ENCODE peak calls at places on chromosomes 11 and 22, in eight cellular contexts. Z is cardiac muscle cell, E is adrenal gland, T is left ventricle myocardium inferior, Q is heart right ventricle, U is lower lobe of right lung, I is neuronal stem cell, G is ovary. V is an unnamed sample. For H3K36me3, the result is how much of the 10 kb centered on the place peaks cover.

GRCh38 chr11:12134239-12134590 is 23.8 kb downstream of the MICAL2 start:
- DNase-seq in T (no peak), E (no peak), U (peak), Q (no peak), G (no peak), I (no peak), Z (no peak), V (peak)

GRCh38 chr11:27076121-27076589 is 35.5 kb downstream of the BBOX1 start:
- DNase-seq in E (no peak), T (no peak), U (no peak), Q (no peak), G (no peak), I (no peak), Z (no peak), V (no peak)

GRCh38 chr22:32407936-32408335 is 4.1 kb downstream of the RTCB start:
- DNase-seq in E (no peak), T (no peak), Q (no peak), Z (no peak), I (no peak), G (no peak), U (no peak), V (no peak)

GRCh38 chr11:14914536-14914935 is 22.5 kb upstream of the CYP2R1 start:
- DNase-seq in I (no peak), Q (no peak), T (no peak), G (no peak), U (no peak), E (no peak), Z (no peak), V (no peak)

GRCh38 chr11:129374993-129375721 is 491 bp upstream of the BARX2 start:
- DNase-seq in I (peak), G (no peak), Z (no peak), U (peak), T (no peak), Q (no peak), E (no peak), V (no peak)

GRCh38 chr22:50299724-50300619 is 7.5 kb downstream of the PLXNB2 start:
- DNase-seq in I (no peak), T (peak), E (no peak), Q (peak), U (no peak), Z (no peak), G (no peak), V (no peak)

GRCh38 chr22:39300198-39300830 is 19.1 kb downstream of the RPL3 start:
- DNase-seq in Q (peak), T (peak), G (no peak), U (peak), Z (no peak), E (no peak), I (no peak), V (peak)

GRCh38 chr11:28951191-28951590 is 843.0 kb downstream of the METTL15 start:
- DNase-seq in Q (no peak), T (no peak), Z (no peak), I (no peak), G (no peak), E (no peak), U (no peak), V (no peak)

GRCh38 chr11:2175659-2176058 is 4.0 kb upstream of the TH start:
- DNase-seq in Q (no peak), U (no peak), T (no peak), G (no peak), Z (peak), E (no peak), I (no peak), V (no peak)

GRCh38 chr11:76153609-76153949 is 52.7 kb downstream of the WNT11 start:
- DNase-seq in U (no peak), G (no peak), Q (no peak), I (no peak), Z (peak), E (peak), T (no peak), V (no peak)

GRCh38 chr11:36186797-36187196 is 102.4 kb downstream of the COMMD9 start:
- DNase-seq in Q (no peak), I (no peak), Z (no peak), E (no peak), U (no peak), T (no peak), G (no peak), V (no peak)

GRCh38 chr11:7600205-7600775 is 73.0 kb downstream of the CYB5R2 start:
- DNase-seq in E (no peak), U (peak), T (no peak), Q (no peak), G (no peak), I (no peak), Z (peak), V (peak)

GRCh38 chr11:71097506-71098240 is 154.7 kb downstream of the SHANK2 start:
- DNase-seq in T (no peak), G (no peak), Z (no peak), I (no peak), Q (no peak), E (no peak), U (no peak), V (peak)

GRCh38 chr11:129644326-129644725 is 171.3 kb upstream of the TMEM45B start:
- DNase-seq in Z (no peak), T (no peak), E (no peak), I (no peak), G (no peak), Q (no peak), U (no peak), V (no peak)

GRCh38 chr11:12864316-12865156 is 144.6 kb upstream of the RASSF10 start:
- DNase-seq in G (no peak), E (no peak), T (no peak), Z (peak), Q (no peak), U (no peak), I (peak), V (no peak)

GRCh38 chr11:3169952-3170755 is 5.0 kb upstream of the OSBPL5 start:
- DNase-seq in G (no peak), T (no peak), I (no peak), Q (no peak), Z (no peak), U (peak), E (no peak), V (peak)

GRCh38 chr22:28899199-28899853 is 16.0 kb downstream of the ZNRF3 start:
- DNase-seq in Q (no peak), I (no peak), G (peak), T (no peak), U (no peak), E (no peak), Z (no peak), V (no peak)

GRCh38 chr11:119422505-119423416 is at the start of gene THY1:
- DNase-seq in I (peak), U (no peak), Q (no peak), G (no peak), Z (peak), T (no peak), E (no peak), V (no peak)

GRCh38 chr22:41201146-41201545 is 4.0 kb upstream of the L3MBTL2 start:
- DNase-seq in E (no peak), Q (no peak), U (no peak), T (no peak), Z (no peak), G (no peak), I (no peak), V (no peak)

GRCh38 chr11:94330789-94331188 is 26.4 kb downstream of the IZUMO1R start:
- DNase-seq in U (no peak), I (no peak), G (no peak), Z (no peak), E (peak), Q (no peak), T (no peak), V (no peak)

GRCh38 chr11:61949169-61950034 is 749 bp upstream of the BEST1 start:
- DNase-seq in E (no peak), I (no peak), U (peak), Z (peak), Q (peak), T (peak), G (peak), V (peak)

GRCh38 chr22:19270873-19271272 is 20.6 kb downstream of the CLTCL1 start:
- DNase-seq in Z (no peak), Q (no peak), I (no peak), U (no peak), G (no peak), E (no peak), T (no peak), V (no peak)

GRCh38 chr11:118608268-118609214 is 1.1 kb downstream of the PHLDB1 start:
- DNase-seq in Q (peak), I (no peak), E (peak), U (peak), Z (peak), G (peak), T (peak), V (peak)

GRCh38 chr11:17771415-17771814 is 36.8 kb downstream of the KCNC1 start:
- DNase-seq in E (no peak), T (no peak), I (no peak), G (no peak), Q (no peak), Z (no peak), U (no peak), V (peak)

GRCh38 chr22:41286639-41287091 is 678 bp upstream of the RANGAP1 start:
- DNase-seq in Q (no peak), I (no peak), Z (peak), T (no peak), E (no peak), G (no peak), U (no peak), V (no peak)

GRCh38 chr11:71129624-71130023 is 122.8 kb downstream of the SHANK2 start:
- DNase-seq in Q (no peak), T (no peak), G (no peak), E (no peak), I (no peak), Z (no peak), U (no peak), V (no peak)

GRCh38 chr11:22192289-22192641 is 620 bp upstream of the ANO5 start:
- DNase-seq in U (no peak), Z (no peak), Q (no peak), T (peak), E (no peak), I (no peak), G (no peak), V (no peak)

GRCh38 chr11:29119691-29120328 is 897.0 kb downstream of the KCNA4 start:
- DNase-seq in I (no peak), U (no peak), G (no peak), Q (no peak), T (no peak), Z (peak), E (no peak), V (no peak)

GRCh38 chr11:37721485-37721884 is 1123.4 kb upstream of the RAG2 start:
- DNase-seq in U (no peak), Q (no peak), Z (peak), G (no peak), T (no peak), I (no peak), E (no peak), V (no peak)

GRCh38 chr11:1832181-1832988 is 2.4 kb upstream of the SYT8 start:
- DNase-seq in Q (peak), T (peak), E (peak), U (peak), Z (peak), G (peak), I (peak), V (peak)

GRCh38 chr11:123409456-123409801 is 20.6 kb upstream of the GRAMD1B start:
- DNase-seq in T (no peak), E (no peak), I (no peak), Z (no peak), Q (no peak), G (no peak), U (no peak), V (no peak)

GRCh38 chr11:2721163-2721935 is 21.6 kb upstream of the KCNQ1OT1 start:
- DNase-seq in I (peak), G (no peak), Q (peak), E (no peak), Z (no peak), U (no peak), T (no peak), V (no peak)

GRCh38 chr11:108713076-108713790 is 48.4 kb downstream of the DDX10 start:
- DNase-seq in I (no peak), Q (no peak), T (no peak), E (no peak), U (no peak), G (no peak), Z (peak), V (no peak)

GRCh38 chr11:75654314-75654713 is 14.5 kb downstream of the MAP6 start:
- DNase-seq in G (no peak), Z (no peak), T (no peak), U (no peak), E (no peak), Q (no peak), I (no peak), V (no peak)

GRCh38 chr11:5689551-5689983 is at the start of gene TRIM22:
- DNase-seq in U (peak), I (no peak), G (peak), Z (peak), T (peak), Q (no peak), E (no peak), V (peak)

GRCh38 chr11:34359548-34359891 is 1.7 kb upstream of the ABTB2 start:
- DNase-seq in U (no peak), I (no peak), Q (no peak), E (no peak), G (no peak), Z (no peak), T (no peak), V (no peak)

GRCh38 chr11:44382118-44382517 is 72.2 kb upstream of the ALX4 start:
- DNase-seq in E (no peak), Q (no peak), T (no peak), U (no peak), I (no peak), G (no peak), Z (no peak), V (no peak)
- H3K27ac ChIP-seq in E (no peak), Q (no peak), T (no peak), U (no peak), I (no peak), G (no peak), Z (no peak), V (no peak)

GRCh38 chr11:10604340-10604748 is 35.9 kb upstream of the LYVE1 start:
- DNase-seq in T (peak), E (peak), Q (peak), Z (peak), G (peak), I (no peak), U (no peak), V (peak)

GRCh38 chr11:10607462-10607861 is 39.0 kb upstream of the LYVE1 start:
- DNase-seq in U (no peak), Z (no peak), T (no peak), I (no peak), E (no peak), G (no peak), Q (no peak), V (peak)

GRCh38 chr11:10603721-10604297 is 35.3 kb upstream of the LYVE1 start:
- DNase-seq in G (no peak), I (no peak), Z (no peak), U (no peak), T (no peak), E (no peak), Q (no peak), V (peak)

GRCh38 chr11:10605941-10606381 is 37.5 kb upstream of the LYVE1 start:
- DNase-seq in Z (peak), G (peak), T (peak), U (peak), I (no peak), Q (peak), E (no peak), V (peak)

GRCh38 chr11:10606536-10607208 is 38.2 kb upstream of the LYVE1 start:
- DNase-seq in Q (no peak), E (peak), T (no peak), U (no peak), G (no peak), Z (peak), I (no peak), V (no peak)
- H3K36me3 ChIP-seq in Q (under half), E (under half), T (under half), U (under half), G (under half), Z (under half), I (under half), V (under half)

GRCh38 chr11:121299417-121299816 is 6.8 kb downstream of the SC5D start:
- DNase-seq in T (no peak), U (no peak), Z (no peak), E (no peak), G (no peak), Q (no peak), I (no peak), V (no peak)
- H3K27ac ChIP-seq in T (no peak), U (no peak), Z (peak), E (no peak), G (no peak), Q (no peak), I (no peak), V (no peak)

GRCh38 chr11:78654866-78655265 is 80.2 kb upstream of the NARS2 start:
- DNase-seq in G (no peak), E (no peak), Q (no peak), Z (no peak), I (no peak), T (no peak), U (no peak), V (no peak)

GRCh38 chr11:78656327-78656726 is 81.7 kb upstream of the NARS2 start:
- DNase-seq in T (no peak), I (no peak), Z (no peak), U (no peak), E (no peak), Q (no peak), G (no peak), V (no peak)

GRCh38 chr11:78656984-78657383 is 82.3 kb upstream of the NARS2 start:
- DNase-seq in T (no peak), Q (no peak), I (no peak), G (no peak), E (no peak), Z (no peak), U (no peak), V (no peak)

GRCh38 chr11:78654071-78654470 is 79.4 kb upstream of the NARS2 start:
- DNase-seq in T (no peak), I (no peak), U (no peak), Z (no peak), E (no peak), G (no peak), Q (no peak), V (no peak)

GRCh38 chr11:78655561-78655960 is 80.9 kb upstream of the NARS2 start:
- DNase-seq in G (no peak), I (no peak), Z (no peak), Q (no peak), U (peak), T (no peak), E (no peak), V (no peak)
- H3K36me3 ChIP-seq in G (under half), I (under half), Z (under half), Q (under half), U (under half), T (under half), E (under half), V (under half)

GRCh38 chr11:67435727-67436458 is 1.6 kb downstream of the PTPRCAP start:
- DNase-seq in T (no peak), Q (no peak), I (no peak), G (no peak), U (no peak), Z (no peak), E (no peak), V (no peak)

GRCh38 chr11:67432655-67433349 is 4.5 kb downstream of the RPS6KB2 start:
- DNase-seq in Q (no peak), Z (no peak), G (no peak), E (no peak), T (no peak), U (no peak), I (no peak), V (no peak)

GRCh38 chr11:67433536-67434394 is 3.7 kb downstream of the PTPRCAP start:
- DNase-seq in Z (no peak), Q (no peak), G (no peak), E (no peak), U (no peak), T (no peak), I (no peak), V (no peak)

GRCh38 chr11:67435031-67435726 is 2.3 kb downstream of the PTPRCAP start:
- DNase-seq in Q (no peak), I (no peak), U (no peak), G (no peak), T (no peak), Z (no peak), E (no peak), V (no peak)

GRCh38 chr11:67434395-67434881 is 3.0 kb downstream of the PTPRCAP start:
- DNase-seq in I (no peak), E (no peak), T (no peak), Q (no peak), Z (no peak), U (no peak), G (no peak), V (no peak)
- H3K27ac ChIP-seq in I (no peak), E (no peak), T (no peak), Q (no peak), Z (no peak), U (peak), G (no peak), V (no peak)

GRCh38 chr11:68582416-68583046 is 101.8 kb upstream of the GAL start:
- DNase-seq in E (no peak), I (no peak), U (no peak), Q (peak), G (no peak), Z (no peak), T (peak), V (no peak)
- H3K36me3 ChIP-seq in E (under half), I (under half), U (half or more), Q (under half), G (under half), Z (under half), T (half or more), V (under half)

DNA sequence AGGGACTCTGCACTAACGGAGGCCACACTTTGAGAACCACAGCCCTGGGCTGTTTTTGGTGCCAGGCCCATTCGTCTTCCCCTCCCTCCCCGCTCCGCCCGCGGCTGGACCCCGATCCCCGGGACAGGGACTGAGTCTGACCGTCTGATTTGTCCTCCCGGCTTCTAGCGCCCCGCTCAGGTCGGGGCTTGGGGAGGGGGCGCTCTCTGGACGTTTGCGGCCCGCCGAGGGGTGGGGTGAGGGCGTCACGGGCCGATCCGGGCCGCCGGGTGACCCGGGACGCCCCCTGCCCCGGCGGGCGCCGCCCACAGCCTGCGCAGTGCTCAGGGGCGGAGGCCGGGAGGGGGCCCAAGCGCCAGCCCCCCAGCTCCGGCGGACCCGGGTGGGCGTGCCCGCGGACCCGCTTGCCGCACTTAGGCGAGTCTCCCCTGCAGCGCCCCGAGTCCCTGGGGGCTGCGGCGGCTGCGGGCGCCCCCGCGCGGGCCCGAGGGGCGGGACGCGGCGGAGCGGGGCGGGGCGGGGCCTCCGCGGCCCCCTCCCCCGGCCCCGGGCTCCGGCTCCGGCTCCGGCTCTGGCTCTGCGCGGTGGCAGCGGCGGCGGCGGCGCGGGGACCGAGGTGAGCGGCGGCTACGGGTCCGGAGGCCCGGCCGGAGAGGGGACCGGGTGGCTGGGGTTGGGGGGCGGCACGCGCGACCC is 33.7 kb upstream of the PRR5 start:
- DNase-seq in G (no peak), Z (peak), E (no peak), I (peak), Q (peak), U (peak), T (no peak), V (peak)
- H3K27ac ChIP-seq in G (peak), Z (no peak), E (peak), I (no peak), Q (peak), U (peak), T (peak), V (no peak)

GRCh38 chr11:64874308-64874707 is 4.1 kb downstream of the EHD1 start:
- DNase-seq in Z (no peak), I (no peak), T (no peak), U (no peak), G (no peak), E (no peak), Q (no peak), V (no peak)
- H3K36me3 ChIP-seq in Z (under half), I (under half), T (under half), U (under half), G (under half), E (under half), Q (under half), V (under half)

DNA sequence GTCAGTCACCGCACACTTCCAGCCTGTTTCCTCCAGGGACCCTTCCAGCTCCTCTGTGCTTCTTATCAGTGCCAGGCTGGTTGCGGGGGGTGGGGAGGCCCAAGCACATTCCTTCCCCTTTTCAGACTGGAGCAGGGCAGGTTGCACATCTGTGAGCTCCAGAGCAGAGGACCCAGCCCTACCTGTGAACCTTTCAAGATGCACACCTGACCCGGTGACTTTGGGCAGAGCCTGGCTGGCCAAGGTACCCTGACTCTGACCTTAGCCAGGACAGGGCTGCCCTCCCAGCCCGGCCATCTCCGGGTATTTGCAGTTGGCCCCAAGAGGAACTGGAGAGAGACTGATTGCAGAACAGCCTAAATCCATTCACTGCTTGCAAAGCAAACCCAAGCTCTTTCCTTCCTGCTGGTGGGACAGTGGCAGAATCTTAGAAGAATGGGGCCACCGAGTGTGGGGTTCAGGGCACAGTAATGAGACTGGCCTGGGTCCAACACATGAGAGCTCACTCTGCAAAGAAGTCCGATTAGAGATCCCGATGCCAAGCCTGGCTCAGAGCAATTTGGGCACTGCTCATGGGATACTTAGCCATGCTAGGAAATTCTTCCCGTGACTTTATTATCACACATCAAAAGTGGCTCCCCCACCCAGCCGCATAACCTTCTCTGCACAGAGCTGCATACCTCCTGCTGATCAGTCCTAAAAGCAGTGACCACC is 64.7 kb upstream of the CCND1 start:
- DNase-seq in E (no peak), I (no peak), U (no peak), T (no peak), G (no peak), Q (no peak), Z (no peak), V (no peak)
- H3K27ac ChIP-seq in E (no peak), I (no peak), U (no peak), T (no peak), G (no peak), Q (no peak), Z (no peak), V (no peak)